ENCODE peak calls at places on chromosomes 1 and 21, in five cellular contexts. S is activated CD8-positive, alpha-beta memory T cell treated with anti-CD3 and anti-CD28 coated beads for 48 hours; M is CD4-positive, alpha-beta T cell; Z is Ammon's horn; R is WTC11. V is an unnamed sample.

GRCh38 chr1:150528997-150529396 is 13.4 kb downstream of the FALEC start:
- DNase-seq in Z (no peak), S (no peak), R (no peak), M (no peak), V (no peak)

GRCh38 chr1:5743435-5744095 is 248.7 kb downstream of the NPHP4 start:
- DNase-seq in Z (no peak), S (no peak), R (no peak), M (no peak), V (no peak)

GRCh38 chr1:5575396-5576110 is 416.7 kb downstream of the NPHP4 start:
- DNase-seq in Z (no peak), S (no peak), M (no peak), R (no peak), V (no peak)

GRCh38 chr1:209937996-209938959 is at the start of gene SYT14:
- DNase-seq in M (no peak), R (peak; percentile 83), S (no peak), Z (peak; percentile 68), V (no peak)

GRCh38 chr1:239761509-239761908 is 330.2 kb upstream of the FMN2 start:
- DNase-seq in S (no peak), R (no peak), M (no peak), Z (no peak), V (no peak)

GRCh38 chr1:56806804-56807203 is 12.4 kb downstream of the FYB2 start:
- DNase-seq in Z (peak; percentile 16), S (no peak), M (no peak), R (no peak), V (no peak)

GRCh38 chr1:42979888-42980800 is 21.5 kb upstream of the SLC2A1 start:
- DNase-seq in Z (no peak), M (no peak), S (no peak), R (no peak), V (no peak)

GRCh38 chr1:48229309-48229708 is 6.8 kb downstream of the SLC5A9 start:
- DNase-seq in S (no peak), Z (no peak), R (no peak), M (no peak), V (no peak)

GRCh38 chr1:54278941-54279422 is 79.0 kb downstream of the MRPL37 start:
- DNase-seq in M (no peak), Z (no peak), R (no peak), S (no peak), V (no peak)

GRCh38 chr1:93596329-93597089 is 85.1 kb downstream of the BCAR3 start:
- DNase-seq in S (no peak), M (no peak), Z (no peak), R (no peak), V (no peak)

GRCh38 chr1:161207173-161207572 is 5.0 kb downstream of the NDUFS2 start:
- DNase-seq in M (no peak), Z (no peak), R (no peak), S (no peak), V (no peak)

GRCh38 chr1:70204578-70204977 is 801 bp downstream of the LRRC40 start:
- DNase-seq in M (no peak), S (no peak), R (no peak), Z (no peak), V (no peak)

GRCh38 chr21:42437786-42438185 is 34.1 kb downstream of the UBASH3A start:
- DNase-seq in M (no peak), Z (no peak), R (peak; percentile 45), S (no peak), V (no peak)

GRCh38 chr1:18234790-18235242 is 127.2 kb downstream of the IGSF21 start:
- DNase-seq in R (peak; percentile 77), Z (peak; percentile 59), S (no peak), M (no peak), V (peak; percentile 59)

GRCh38 chr1:201350884-201351283 is 26.6 kb downstream of the TNNT2 start:
- DNase-seq in M (no peak), S (no peak), Z (no peak), R (peak; percentile 2), V (no peak)

GRCh38 chr1:200242379-200243041 is 167.3 kb downstream of the ZNF281 start:
- DNase-seq in S (no peak), R (no peak), M (no peak), Z (peak; percentile 35), V (no peak)

GRCh38 chr1:86701731-86702130 is 2.6 kb upstream of the SH3GLB1 start:
- DNase-seq in Z (peak; percentile 12), M (no peak), R (no peak), S (no peak), V (no peak)

GRCh38 chr1:6466023-6466422 is at the start of gene TNFRSF25:
- DNase-seq in S (no peak), M (peak; percentile 47), R (peak; percentile 72), Z (no peak), V (no peak)

GRCh38 chr1:234770031-234770795 is 160.2 kb upstream of the IRF2BP2 start:
- DNase-seq in R (no peak), M (no peak), S (no peak), Z (no peak), V (no peak)

GRCh38 chr21:39088831-39089380 is 94.3 kb downstream of the PSMG1 start:
- DNase-seq in S (no peak), R (no peak), Z (no peak), M (no peak), V (no peak)

GRCh38 chr1:29631361-29631760 is 395.0 kb downstream of the PTPRU start:
- DNase-seq in S (no peak), M (no peak), Z (no peak), R (no peak), V (no peak)

GRCh38 chr1:48236716-48237470 is 14.4 kb downstream of the SLC5A9 start:
- DNase-seq in R (no peak), S (no peak), Z (peak; percentile 65), M (no peak), V (no peak)

GRCh38 chr1:99358771-99359170 is 94.5 kb downstream of the PLPPR4 start:
- DNase-seq in R (no peak), Z (no peak), S (no peak), M (no peak), V (no peak)

GRCh38 chr1:180504186-180504585 is 1.8 kb upstream of the ACBD6 start:
- DNase-seq in Z (no peak), R (no peak), M (no peak), S (no peak), V (no peak)

GRCh38 chr1:179823693-179824092 is 53.9 kb downstream of the TOR1AIP2 start:
- DNase-seq in M (no peak), S (no peak), Z (no peak), R (no peak), V (no peak)

GRCh38 chr1:40862008-40862863 is at the start of gene CITED4:
- DNase-seq in Z (peak; percentile 95), R (peak; percentile 98), M (peak; percentile 98), S (peak; percentile 83), V (peak; percentile 72)

GRCh38 chr1:210944255-210944654 is 189.7 kb downstream of the KCNH1 start:
- DNase-seq in M (no peak), Z (no peak), S (no peak), R (no peak), V (no peak)

GRCh38 chr1:20486457-20487235 is 636 bp upstream of the CAMK2N1 start:
- DNase-seq in Z (peak; percentile 87), S (no peak), R (peak; percentile 85), M (no peak), V (no peak)

GRCh38 chr1:86218859-86219258 is 62.3 kb upstream of the COL24A1 start:
- DNase-seq in S (no peak), M (no peak), R (no peak), Z (no peak), V (no peak)

GRCh38 chr1:234173968-234174367 is 199.3 kb upstream of the COA6 start:
- DNase-seq in S (no peak), R (no peak), Z (no peak), M (no peak), V (no peak)

GRCh38 chr1:243716901-243717300 is 133.1 kb downstream of the AKT3 start:
- DNase-seq in Z (no peak), M (no peak), S (no peak), R (no peak), V (no peak)

GRCh38 chr1:154750681-154751665 is 119.1 kb downstream of the KCNN3 start:
- DNase-seq in R (no peak), S (no peak), M (no peak), Z (no peak), V (no peak)

GRCh38 chr1:208222376-208223110 is 21.6 kb downstream of the PLXNA2 start:
- DNase-seq in Z (no peak), R (no peak), M (no peak), S (no peak), V (no peak)

GRCh38 chr1:1538334-1538733 is 2.1 kb downstream of the TMEM240 start:
- DNase-seq in Z (no peak), R (no peak), M (no peak), S (no peak), V (no peak)

GRCh38 chr1:167663002-167663772 is 33.2 kb downstream of the RCSD1 start:
- DNase-seq in Z (peak; percentile 55), M (no peak), S (no peak), R (no peak), V (no peak)

GRCh38 chr1:206503591-206504362 is 3.6 kb upstream of the RASSF5 start:
- DNase-seq in Z (peak; percentile 35), M (no peak), S (peak; percentile 41), R (no peak), V (no peak)

GRCh38 chr21:37181059-37181458 is 86.1 kb downstream of the VPS26C start:
- DNase-seq in Z (no peak), R (no peak), S (no peak), M (no peak), V (no peak)

V was measured in 8988T.